ENCODE peak calls at places on chromosomes 5 and 9, in five cellular contexts. M is hypothalamus, U is WERI-Rb-1, T is foreskin fibroblast, C is sigmoid colon. V is an unnamed sample.
A peak's percentile ranks its signal among the peaks of the same experiment; 100 is the strongest.

GRCh38 chr5:169426674-169427250 is 125.8 kb upstream of the SLIT3 start:
- DNase-seq in T (no peak), C (no peak), U (no peak), M (no peak), V (no peak)

GRCh38 chr9:91195372-91196012 is 166.2 kb downstream of the AUH start:
- DNase-seq in M (no peak), U (no peak), C (no peak), T (peak; percentile 40), V (no peak)

GRCh38 chr5:33939863-33940262 is 3.7 kb downstream of the RXFP3 start:
- DNase-seq in T (peak; percentile 60), U (no peak), C (no peak), M (no peak), V (peak; percentile 41)

GRCh38 chr5:181163487-181164075 is 16.2 kb downstream of the OR2V2 start:
- DNase-seq in U (no peak), M (no peak), C (no peak), T (peak; percentile 21), V (no peak)

GRCh38 chr5:9411142-9411541 is 134.7 kb downstream of the SEMA5A start:
- DNase-seq in C (no peak), U (no peak), M (no peak), T (no peak), V (no peak)

GRCh38 chr5:169826618-169827017 is 153.7 kb downstream of the INSYN2B start:
- DNase-seq in U (no peak), C (no peak), T (peak; percentile 46), M (no peak), V (no peak)

GRCh38 chr5:135106610-135107009 is 72.6 kb upstream of the PITX1 start:
- DNase-seq in T (no peak), C (no peak), U (no peak), M (no peak), V (no peak)

GRCh38 chr5:3650868-3651267 is 55.2 kb downstream of the IRX1 start:
- DNase-seq in M (no peak), C (no peak), U (no peak), T (no peak), V (no peak)

GRCh38 chr9:14251146-14252071 is 62.5 kb downstream of the NFIB start:
- DNase-seq in U (no peak), M (peak; percentile 14), T (peak; percentile 81), C (peak; percentile 88), V (peak; percentile 94)

GRCh38 chr5:80941496-80941895 is 18.7 kb upstream of the RASGRF2 start:
- DNase-seq in M (no peak), U (no peak), C (no peak), T (no peak), V (no peak)

GRCh38 chr9:114827658-114828360 is 22.0 kb upstream of the TNFSF15 start:
- DNase-seq in U (no peak), C (no peak), T (no peak), M (no peak), V (no peak)